ENCODE peak calls at places on chromosomes 12 and 14, in four cellular contexts. W, H, K and C are unnamed samples.

GRCh38 chr12:96454396-96454795 is 35.0 kb upstream of the CFAP54 start:
- DNase-seq in H (no peak), W (no peak), K (no peak), C (no peak)

GRCh38 chr14:34379809-34380147 is 82.3 kb downstream of the SPTSSA start:
- DNase-seq in H (no peak), W (no peak), K (no peak), C (no peak)

GRCh38 chr14:59540852-59541251 is 35.8 kb downstream of the CCDC175 start:
- DNase-seq in K (no peak), H (no peak), W (no peak), C (no peak)

GRCh38 chr14:20934148-20934762 is 21.0 kb upstream of the RNASE2 start:
- DNase-seq in W (no peak), H (peak), K (peak), C (peak)

GRCh38 chr14:96827310-96827709 is 30.1 kb downstream of the VRK1 start:
- DNase-seq in K (no peak), H (no peak), W (no peak), C (no peak)

GRCh38 chr12:57190037-57190436 is 26.6 kb upstream of the NXPH4 start:
- DNase-seq in W (no peak), K (peak), H (no peak), C (no peak)

GRCh38 chr12:87365423-87365822 is 663.8 kb downstream of the C12orf50 start:
- DNase-seq in K (no peak), H (no peak), W (no peak), C (no peak)

GRCh38 chr12:103997277-103997900 is 31.7 kb downstream of the TDG start:
- DNase-seq in W (no peak), H (no peak), K (peak), C (no peak)

GRCh38 chr12:54161481-54162437 is 27.0 kb downstream of the SMUG1 start:
- DNase-seq in H (no peak), W (no peak), K (no peak), C (no peak)

GRCh38 chr12:46472893-46473633 is 100.5 kb upstream of the SLC38A2 start:
- DNase-seq in H (no peak), W (no peak), K (peak), C (no peak)

GRCh38 chr14:100605706-100606686 is 18.8 kb upstream of the BEGAIN start:
- DNase-seq in K (peak), W (no peak), H (no peak), C (no peak)

GRCh38 chr12:29921307-29921706 is 137.6 kb upstream of the TMTC1 start:
- DNase-seq in H (no peak), W (peak), K (peak), C (no peak)

GRCh38 chr12:123807670-123808069 is 45.6 kb downstream of the DNAH10 start:
- DNase-seq in K (no peak), H (no peak), W (no peak), C (no peak)

GRCh38 chr14:63893701-63894458 is 41.1 kb downstream of the SYNE2 start:
- DNase-seq in W (peak), H (no peak), K (peak), C (no peak)

GRCh38 chr14:77026930-77027537 is 1.5 kb downstream of the IRF2BPL start:
- DNase-seq in W (no peak), H (peak), K (peak), C (peak)

GRCh38 chr12:5200276-5201087 is 156.8 kb downstream of the KCNA5 start:
- DNase-seq in W (no peak), K (peak), H (peak), C (peak)

GRCh38 chr12:109655578-109655977 is 58.0 kb upstream of the FAM222A start:
- DNase-seq in H (no peak), W (no peak), K (no peak), C (no peak)

GRCh38 chr12:123996581-123996980 is 23.6 kb downstream of the ZNF664 start:
- DNase-seq in H (no peak), W (no peak), K (no peak), C (no peak)

GRCh38 chr12:117481470-117481869 is 120.0 kb upstream of the NOS1 start:
- DNase-seq in H (no peak), K (peak), W (no peak), C (no peak)

GRCh38 chr12:90712671-90713070 is 242.3 kb downstream of the CCER1 start:
- DNase-seq in H (no peak), W (no peak), K (no peak), C (no peak)

DNA sequence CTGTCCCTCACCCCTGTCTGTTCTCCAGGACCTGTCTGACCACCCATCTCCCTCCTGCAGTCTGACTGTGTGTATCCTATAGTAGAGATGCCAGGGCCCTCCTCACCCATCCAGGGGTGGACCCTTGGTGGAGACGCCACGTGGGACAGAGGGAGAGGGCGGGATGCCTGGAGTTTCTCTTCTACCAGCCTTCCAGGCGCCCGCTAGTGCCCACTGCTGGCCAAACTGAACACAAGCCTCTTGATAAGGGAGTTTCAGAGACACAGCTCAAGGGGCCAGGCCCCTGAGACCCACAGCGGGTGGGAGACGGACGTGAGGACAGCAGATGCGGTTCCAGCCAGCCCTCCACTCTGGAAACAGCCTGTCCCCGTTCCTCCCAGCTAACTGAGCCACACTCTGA is 147.3 kb downstream of the RBM19 start:
- DNase-seq in H (no peak), K (no peak), W (no peak), C (no peak)
- TF ChIP-seq CTCF in H (no peak), K (peak), W (peak), C (peak)

GRCh38 chr14:32703246-32703645 is 235.4 kb upstream of the NPAS3 start:
- DNase-seq in W (no peak), H (no peak), K (peak), C (no peak)
- TF ChIP-seq CTCF in W (no peak), H (no peak), K (no peak), C (no peak)

GRCh38 chr14:101665478-101666078 is 95.9 kb upstream of the PPP2R5C start:
- DNase-seq in K (peak), H (no peak), W (peak), C (peak)
- TF ChIP-seq CTCF in K (peak), H (peak), W (peak), C (peak)

GRCh38 chr14:103099081-103099732 is 4.7 kb downstream of the EXOC3L4 start:
- DNase-seq in K (no peak), W (no peak), H (no peak), C (no peak)
- TF ChIP-seq CTCF in K (no peak), W (peak), H (no peak), C (no peak)

DNA sequence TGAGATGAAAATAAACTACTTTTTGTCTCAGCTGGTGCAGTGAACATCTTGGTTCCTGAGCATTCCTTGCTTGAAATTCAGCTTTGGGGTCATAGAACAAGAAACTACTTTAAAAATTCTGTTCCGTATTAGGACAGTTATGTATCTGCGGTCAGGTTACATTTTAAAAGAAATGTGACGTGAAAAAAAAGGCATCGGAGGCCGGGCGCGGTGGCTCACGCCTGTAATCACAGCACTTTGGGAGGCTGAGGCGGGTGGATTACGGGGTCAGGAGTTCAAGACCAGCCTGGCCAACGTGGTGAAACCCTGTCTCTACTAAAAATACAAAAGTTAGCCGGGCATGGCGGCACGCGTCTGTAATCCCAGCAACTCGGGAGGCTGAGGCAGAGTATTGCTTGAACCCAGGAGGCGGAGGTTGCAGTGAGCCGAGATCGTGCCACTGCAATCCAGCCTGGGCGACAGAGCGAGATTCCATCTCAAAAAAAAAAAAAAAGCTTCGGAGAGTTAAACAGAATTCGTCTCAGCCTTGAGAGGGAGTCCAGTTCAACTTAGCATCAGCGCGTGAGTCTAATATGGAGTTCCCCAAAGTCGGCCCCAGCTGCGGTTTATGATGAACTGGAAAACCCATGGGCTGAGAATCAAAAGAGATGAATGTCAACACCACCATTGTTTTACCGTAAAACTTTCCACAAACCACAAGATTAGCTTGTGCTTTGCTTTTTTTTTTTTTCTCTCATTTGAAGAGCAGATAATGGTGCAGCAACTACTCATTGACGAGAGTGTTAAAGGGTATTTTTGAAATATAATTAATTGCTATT is 2.1 kb upstream of the SLC2A13 start:
- DNase-seq in H (peak), K (no peak), W (no peak), C (no peak)
- TF ChIP-seq CTCF in H (peak), K (no peak), W (no peak), C (no peak)

GRCh38 chr12:127286281-127286680 is 980.7 kb upstream of the TMEM132C start:
- DNase-seq in K (no peak), W (no peak), H (no peak), C (no peak)
- TF ChIP-seq CTCF in K (no peak), W (no peak), H (no peak), C (no peak)